ENCODE peak calls at places on chromosomes 12 and 14, in eight cellular contexts. R, T, Q, C, B, P, L and Z are unnamed samples.

GRCh38 chr12:74903522-74903921 is 306.1 kb downstream of the KCNC2 start:
- DNase-seq in R (no peak), T (peak), Q (no peak), C (no peak), B (no peak), P (no peak), L (no peak), Z (no peak)

GRCh38 chr12:113436586-113436985 is 14.4 kb downstream of the SDSL start:
- DNase-seq in R (no peak), T (no peak), Q (no peak), C (no peak), B (no peak), P (no peak), L (no peak), Z (no peak)

GRCh38 chr12:78795934-78796445 is 68.6 kb upstream of the SYT1 start:
- DNase-seq in R (no peak), T (peak), Q (no peak), C (no peak), B (no peak), P (no peak), L (no peak), Z (no peak)

GRCh38 chr14:36690301-36691020 is 28.8 kb downstream of the PAX9 start:
- DNase-seq in R (no peak), T (peak), Q (peak), C (no peak), B (no peak), P (no peak), L (no peak), Z (no peak)

GRCh38 chr14:32407170-32407569 is 78.1 kb downstream of the AKAP6 start:
- DNase-seq in R (no peak), T (peak), Q (no peak), C (no peak), B (no peak), P (no peak), L (no peak), Z (no peak)

GRCh38 chr12:123942277-123942653 is 30.4 kb downstream of the CCDC92 start:
- DNase-seq in R (no peak), T (peak), Q (peak), C (no peak), B (no peak), P (no peak), L (peak), Z (peak)

GRCh38 chr12:81468206-81468605 is 290.9 kb downstream of the PPFIA2 start:
- DNase-seq in R (no peak), T (peak), Q (no peak), C (no peak), B (no peak), P (no peak), L (peak), Z (peak)

GRCh38 chr12:72035625-72036024 is 97.0 kb downstream of the TPH2 start:
- DNase-seq in R (no peak), T (no peak), Q (no peak), C (no peak), B (no peak), P (no peak), L (no peak), Z (no peak)

GRCh38 chr14:37087520-37087919 is 84.9 kb downstream of the SLC25A21 start:
- DNase-seq in R (no peak), T (no peak), Q (no peak), C (no peak), B (no peak), P (no peak), L (no peak), Z (no peak)

GRCh38 chr12:98013560-98013959 is 501.8 kb upstream of the TMPO start:
- DNase-seq in R (no peak), T (no peak), Q (no peak), C (no peak), B (no peak), P (no peak), L (no peak), Z (no peak)

GRCh38 chr14:34461334-34462131 is 507 bp downstream of the SPTSSA start:
- DNase-seq in R (peak), T (peak), Q (peak), C (no peak), B (no peak), P (no peak), L (peak), Z (peak)

GRCh38 chr12:97404549-97404948 is 58.1 kb upstream of the RMST start:
- DNase-seq in R (peak), T (peak), Q (peak), C (no peak), B (no peak), P (no peak), L (peak), Z (peak)

GRCh38 chr14:95184413-95184790 is 27.1 kb upstream of the DICER1 start:
- DNase-seq in R (no peak), T (no peak), Q (no peak), C (no peak), B (no peak), P (no peak), L (peak), Z (peak)

GRCh38 chr14:95466506-95466905 is 49.9 kb downstream of the SYNE3 start:
- DNase-seq in R (no peak), T (no peak), Q (no peak), C (no peak), B (no peak), P (no peak), L (no peak), Z (no peak)

GRCh38 chr12:26953447-26953846 is 15.2 kb downstream of the FGFR1OP2 start:
- DNase-seq in R (no peak), T (peak), Q (no peak), C (no peak), B (no peak), P (no peak), L (peak), Z (peak)

GRCh38 chr14:49621114-49621881 is 699 bp downstream of the MGAT2 start:
- DNase-seq in R (peak), T (peak), Q (no peak), C (no peak), B (no peak), P (no peak), L (no peak), Z (peak)

GRCh38 chr12:51942501-51943000 is 8.9 kb upstream of the ACVR1B start:
- DNase-seq in R (no peak), T (no peak), Q (no peak), C (no peak), B (no peak), P (no peak), L (no peak), Z (no peak)

GRCh38 chr12:50842637-50843493 is at the start of gene TMPRSS12:
- DNase-seq in R (no peak), T (no peak), Q (no peak), C (no peak), B (peak), P (no peak), L (no peak), Z (no peak)

GRCh38 chr12:10829994-10830393 is 3.8 kb upstream of the TAS2R10 start:
- DNase-seq in R (no peak), T (peak), Q (no peak), C (no peak), B (no peak), P (no peak), L (peak), Z (peak)

GRCh38 chr12:64186789-64187188 is 35.3 kb downstream of the KICS2 start:
- DNase-seq in R (no peak), T (peak), Q (no peak), C (no peak), B (no peak), P (no peak), L (peak), Z (no peak)

GRCh38 chr12:1916396-1917171 is 1.9 kb downstream of the CACNA2D4 start:
- DNase-seq in R (no peak), T (no peak), Q (no peak), C (no peak), B (no peak), P (no peak), L (no peak), Z (no peak)

GRCh38 chr12:98645572-98646067 is 530 bp downstream of the APAF1 start:
- DNase-seq in R (no peak), T (peak), Q (peak), C (no peak), B (no peak), P (no peak), L (peak), Z (no peak)